ENCODE peak calls at places on chromosome 6, in ten cellular contexts. A, V, E, W, N, U, S, M, G and L are unnamed samples.

GRCh38 chr6:46894429-46894828 is 27.3 kb downstream of the ADGRF5 start:
- DNase-seq in A (peak; percentile 48), V (no peak), S (no peak), M (no peak), U (no peak), W (no peak), E (no peak), N (no peak), G (no peak), L (no peak)

GRCh38 chr6:157530126-157530525 is 149.1 kb downstream of the ZDHHC14 start:
- DNase-seq in S (no peak), G (no peak), M (no peak), V (peak; percentile 30), W (no peak), U (no peak), N (no peak), A (no peak), E (no peak), L (no peak)

GRCh38 chr6:118509009-118509617 is 39.0 kb upstream of the PLN start:
- DNase-seq in S (peak; percentile 33), V (peak; percentile 63), U (peak; percentile 34), A (peak; percentile 39), W (peak; percentile 59), G (no peak), E (peak; percentile 59), N (no peak), M (peak; percentile 49), L (peak; percentile 71)

GRCh38 chr6:36314221-36315014 is 22.3 kb downstream of the BNIP5 start:
- DNase-seq in S (peak; percentile 95), A (peak; percentile 75), V (no peak), E (peak; percentile 21), N (peak; percentile 79), M (peak; percentile 85), U (no peak), G (no peak), W (no peak), L (no peak)

GRCh38 chr6:145814035-145814500 is 527 bp downstream of the FBXO30 start:
- DNase-seq in S (peak; percentile 60), W (no peak), E (peak; percentile 60), A (peak; percentile 71), N (peak; percentile 60), V (no peak), M (peak; percentile 77), U (no peak), G (no peak), L (peak; percentile 34)

GRCh38 chr6:22668307-22668706 is 98.9 kb downstream of the HDGFL1 start:
- DNase-seq in V (peak; percentile 3), E (no peak), G (no peak), S (no peak), M (no peak), N (no peak), A (no peak), W (no peak), U (no peak), L (no peak)

GRCh38 chr6:35296931-35297330 is 687 bp upstream of the DEF6 start:
- DNase-seq in G (no peak), E (no peak), W (no peak), M (no peak), A (no peak), N (no peak), U (no peak), V (no peak), S (no peak), L (no peak)

GRCh38 chr6:169707772-169708171 is 5.8 kb downstream of the C6orf120 start:
- DNase-seq in A (no peak), W (no peak), M (no peak), S (no peak), U (no peak), N (no peak), E (no peak), V (no peak), G (no peak), L (no peak)

GRCh38 chr6:68876792-68877493 is 241.9 kb downstream of the ADGRB3 start:
- DNase-seq in N (no peak), W (peak; percentile 18), M (no peak), V (peak; percentile 46), G (no peak), U (peak; percentile 57), S (peak; percentile 44), E (peak; percentile 56), A (peak; percentile 29), L (no peak)

GRCh38 chr6:134935076-134935475 is 14.8 kb downstream of the ALDH8A1 start:
- DNase-seq in S (peak; percentile 74), U (no peak), W (no peak), A (no peak), G (no peak), M (no peak), E (peak; percentile 66), N (peak; percentile 36), V (no peak), L (no peak)

GRCh38 chr6:195861-196360 is 96.4 kb upstream of the DUSP22 start:
- DNase-seq in S (no peak), U (no peak), A (no peak), N (no peak), M (no peak), W (no peak), V (peak; percentile 55), G (no peak), E (no peak), L (no peak)

GRCh38 chr6:28474441-28475219 is 31.3 kb upstream of the ZSCAN23 start:
- DNase-seq in A (peak; percentile 91), S (peak; percentile 82), E (peak; percentile 90), V (peak; percentile 86), N (peak; percentile 82), G (no peak), U (no peak), M (peak; percentile 67), W (peak; percentile 35), L (no peak)

GRCh38 chr6:38271081-38271480 is 368.6 kb downstream of the BTBD9 start:
- DNase-seq in M (no peak), E (peak; percentile 63), A (no peak), W (no peak), V (no peak), G (no peak), U (no peak), S (no peak), N (no peak), L (no peak)

GRCh38 chr6:55953384-55953783 is 78.0 kb upstream of the BMP5 start:
- DNase-seq in E (peak; percentile 76), G (no peak), M (no peak), A (peak; percentile 53), W (peak; percentile 67), V (peak; percentile 78), S (peak; percentile 69), U (no peak), N (peak; percentile 36), L (no peak)

GRCh38 chr6:78132681-78133410 is 480.0 kb downstream of the MEI4 start:
- DNase-seq in V (no peak), E (no peak), A (no peak), W (no peak), N (no peak), U (no peak), M (no peak), S (no peak), G (no peak), L (no peak)

GRCh38 chr6:56766806-56767178 is 124.1 kb upstream of the DST start:
- DNase-seq in U (no peak), M (no peak), A (no peak), S (peak; percentile 89), V (peak; percentile 61), G (no peak), N (peak; percentile 92), E (peak; percentile 86), W (no peak), L (no peak)

GRCh38 chr6:127518710-127519468 is at the start of gene MTCL3:
- DNase-seq in N (peak; percentile 5), W (peak; percentile 29), A (peak; percentile 15), G (no peak), M (peak; percentile 86), V (peak; percentile 58), E (peak; percentile 66), S (peak; percentile 34), U (no peak), L (peak; percentile 91)

GRCh38 chr6:127403636-127404035 is 55.6 kb downstream of the KIAA0408 start:
- DNase-seq in A (no peak), G (no peak), N (no peak), M (no peak), E (no peak), W (no peak), V (no peak), S (no peak), U (no peak), L (no peak)

GRCh38 chr6:118776607-118777549 is 117.1 kb upstream of the ASF1A start:
- DNase-seq in E (peak; percentile 77), W (peak; percentile 77), M (peak; percentile 81), V (peak; percentile 84), N (peak; percentile 88), U (peak; percentile 88), S (peak; percentile 70), A (peak; percentile 75), G (no peak), L (peak; percentile 62)

GRCh38 chr6:130620338-130620781 is 206.8 kb upstream of the SMLR1 start:
- DNase-seq in E (peak; percentile 60), V (peak; percentile 14), A (no peak), G (no peak), M (no peak), S (no peak), W (no peak), U (no peak), N (peak; percentile 24), L (no peak)

GRCh38 chr6:154414021-154414813 is 57.6 kb upstream of the IPCEF1 start:
- DNase-seq in V (no peak), E (peak; percentile 87), W (no peak), A (no peak), N (peak; percentile 5), S (peak; percentile 32), M (no peak), U (peak; percentile 61), G (no peak), L (no peak)

GRCh38 chr6:786946-787763 is 94.2 kb upstream of the EXOC2 start:
- DNase-seq in A (peak; percentile 56), E (peak; percentile 33), U (peak; percentile 50), S (no peak), V (peak; percentile 21), W (no peak), N (no peak), G (no peak), M (peak; percentile 69), L (no peak)

GRCh38 chr6:6491761-6492160 is 96.8 kb upstream of the LY86 start:
- DNase-seq in W (no peak), S (no peak), A (no peak), E (no peak), N (no peak), V (no peak), G (peak; percentile 66), M (no peak), U (no peak), L (no peak)

GRCh38 chr6:37779902-37780628 is 39.5 kb upstream of the ZFAND3 start:
- DNase-seq in G (no peak), M (peak; percentile 69), E (no peak), V (no peak), W (no peak), A (no peak), N (no peak), S (no peak), U (no peak), L (no peak)

GRCh38 chr6:144471986-144472385 is 186.9 kb downstream of the UTRN start:
- DNase-seq in E (no peak), M (no peak), N (no peak), W (no peak), U (no peak), G (no peak), A (no peak), S (no peak), V (no peak), L (no peak)

GRCh38 chr6:48597951-48598350 is 487.0 kb upstream of the PTCHD4 start:
- DNase-seq in M (no peak), U (no peak), G (no peak), N (no peak), W (no peak), V (peak; percentile 50), A (no peak), E (no peak), S (no peak), L (no peak)

GRCh38 chr6:53263915-53264314 is 84.8 kb downstream of the ELOVL5 start:
- DNase-seq in W (no peak), S (no peak), A (no peak), E (peak; percentile 10), G (no peak), V (no peak), N (no peak), M (no peak), U (no peak), L (no peak)